ENCODE peak calls at places on chromosomes 7 and 10, in four cellular contexts. K is HCT116, X is K562, M is HepG2. L is an unnamed sample.

GRCh38 chr7:139673230-139673629 is 104.6 kb downstream of the HIPK2 start:
- DNase-seq in K (no peak), X (no peak), M (no peak), L (no peak)

GRCh38 chr7:16984346-16984745 is 102.6 kb upstream of the AGR3 start:
- DNase-seq in K (no peak), X (no peak), M (no peak), L (no peak)

GRCh38 chr7:122455108-122455507 is 150.6 kb upstream of the FEZF1 start:
- DNase-seq in K (no peak), X (no peak), M (no peak), L (no peak)

GRCh38 chr10:110006358-110007170 is 1.2 kb upstream of the ADD3 start:
- DNase-seq in K (no peak), X (no peak), M (peak), L (no peak)

GRCh38 chr10:30553625-30554442 is 75.7 kb downstream of the LYZL2 start:
- DNase-seq in K (no peak), X (peak), M (peak), L (no peak)

GRCh38 chr7:98548981-98549380 is 68.1 kb upstream of the NPTX2 start:
- DNase-seq in K (no peak), X (no peak), M (no peak), L (no peak)

GRCh38 chr7:138864667-138865066 is 66.7 kb upstream of the ATP6V0A4 start:
- DNase-seq in K (no peak), X (no peak), M (no peak), L (no peak)

GRCh38 chr10:72503241-72503640 is 122.6 kb downstream of the MICU1 start:
- DNase-seq in K (no peak), X (peak), M (no peak), L (no peak)

GRCh38 chr10:17580853-17581252 is 36.3 kb downstream of the HACD1 start:
- DNase-seq in K (no peak), X (no peak), M (no peak), L (no peak)

GRCh38 chr10:17665742-17666141 is 21.8 kb downstream of the STAM start:
- DNase-seq in K (no peak), X (no peak), M (peak), L (peak)

GRCh38 chr7:40047661-40048060 is 86.8 kb downstream of the MPLKIP start:
- DNase-seq in K (no peak), X (no peak), M (peak), L (no peak)

GRCh38 chr7:50446542-50446960 is 3.6 kb downstream of the FIGNL1 start:
- DNase-seq in K (peak), X (no peak), M (peak), L (peak)

DNA sequence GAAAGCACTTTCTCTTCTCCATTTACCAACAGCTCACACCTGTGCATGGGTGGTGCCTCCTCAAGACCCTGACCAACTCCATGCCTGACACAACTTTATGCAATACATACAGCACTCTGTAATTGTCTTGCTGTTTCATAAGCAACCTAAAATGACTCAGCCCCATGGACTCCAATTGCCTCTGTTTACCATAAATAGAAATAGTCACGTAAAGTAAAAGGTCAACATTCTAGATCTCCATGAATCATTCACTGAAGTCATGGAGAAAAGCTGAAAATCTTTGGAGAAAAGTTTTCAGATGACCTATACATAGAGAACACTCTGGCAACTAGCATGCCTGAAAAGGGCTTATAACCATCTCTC is 95.7 kb upstream of the KCNIP2 start:
- DNase-seq in K (peak), X (no peak), M (no peak), L (peak)
- TF ChIP-seq TCF7L2 in K (no peak), X (no peak), M (no peak), L (no peak)

DNA sequence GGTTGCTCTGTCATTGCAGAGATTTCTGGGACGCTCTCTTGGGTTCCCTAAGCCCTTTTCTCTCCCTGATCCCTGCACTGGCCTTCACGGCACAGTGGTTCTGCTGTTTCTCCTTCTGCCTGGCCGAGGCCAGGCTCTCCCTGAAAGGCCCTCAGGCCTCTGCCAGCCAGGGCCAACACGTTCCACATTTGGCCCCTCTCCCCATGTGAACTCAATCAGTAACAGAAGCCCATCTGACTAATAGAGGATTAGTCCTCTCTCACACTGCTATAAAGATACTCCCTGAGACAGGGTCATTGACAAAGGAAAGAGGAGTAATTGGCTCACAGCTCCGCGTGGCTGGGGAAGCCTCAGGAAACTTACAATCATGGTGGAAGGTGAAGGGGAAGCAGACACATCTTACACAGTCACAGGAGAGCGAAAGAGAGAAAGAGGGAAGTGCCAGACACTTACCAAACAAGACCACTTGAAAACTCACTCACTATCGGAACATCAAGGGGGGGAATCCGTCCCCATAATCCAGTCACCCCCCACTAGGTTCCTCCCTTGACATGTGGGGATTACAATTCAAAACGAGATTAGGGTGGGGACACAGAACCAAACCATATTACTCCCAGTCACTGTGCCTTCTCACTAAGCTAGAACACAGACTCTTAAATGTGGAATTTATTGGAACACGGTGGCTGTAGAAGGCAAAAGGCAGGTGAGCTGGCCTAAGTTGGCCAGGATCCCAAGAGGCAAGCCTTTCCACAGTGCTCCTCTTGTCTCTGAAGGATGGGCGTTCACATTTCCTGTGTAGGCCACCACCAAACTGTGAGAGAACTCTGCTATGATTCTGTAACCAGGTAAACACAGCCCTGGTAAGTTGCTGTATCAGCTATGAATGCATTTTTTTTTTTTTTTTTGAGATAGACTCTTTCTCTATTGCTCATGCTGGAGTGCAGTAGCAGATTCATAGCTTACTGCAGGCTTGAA is 8.8 kb downstream of the FZD8 start:
- DNase-seq in K (no peak), X (no peak), M (no peak), L (no peak)
- TF ChIP-seq SIN3A in K (no peak), X (no peak), M (no peak), L (no peak)

GRCh38 chr7:133886081-133886480 is 241.1 kb upstream of the LRGUK start:
- DNase-seq in K (no peak), X (no peak), M (no peak), L (no peak)

GRCh38 chr7:133885213-133885612 is 241.9 kb upstream of the LRGUK start:
- DNase-seq in K (no peak), X (no peak), M (no peak), L (no peak)

GRCh38 chr7:133886797-133887196 is 240.3 kb upstream of the LRGUK start:
- DNase-seq in K (no peak), X (no peak), M (no peak), L (no peak)

GRCh38 chr7:133887459-133887858 is 239.7 kb upstream of the LRGUK start:
- DNase-seq in K (no peak), X (no peak), M (no peak), L (no peak)

DNA sequence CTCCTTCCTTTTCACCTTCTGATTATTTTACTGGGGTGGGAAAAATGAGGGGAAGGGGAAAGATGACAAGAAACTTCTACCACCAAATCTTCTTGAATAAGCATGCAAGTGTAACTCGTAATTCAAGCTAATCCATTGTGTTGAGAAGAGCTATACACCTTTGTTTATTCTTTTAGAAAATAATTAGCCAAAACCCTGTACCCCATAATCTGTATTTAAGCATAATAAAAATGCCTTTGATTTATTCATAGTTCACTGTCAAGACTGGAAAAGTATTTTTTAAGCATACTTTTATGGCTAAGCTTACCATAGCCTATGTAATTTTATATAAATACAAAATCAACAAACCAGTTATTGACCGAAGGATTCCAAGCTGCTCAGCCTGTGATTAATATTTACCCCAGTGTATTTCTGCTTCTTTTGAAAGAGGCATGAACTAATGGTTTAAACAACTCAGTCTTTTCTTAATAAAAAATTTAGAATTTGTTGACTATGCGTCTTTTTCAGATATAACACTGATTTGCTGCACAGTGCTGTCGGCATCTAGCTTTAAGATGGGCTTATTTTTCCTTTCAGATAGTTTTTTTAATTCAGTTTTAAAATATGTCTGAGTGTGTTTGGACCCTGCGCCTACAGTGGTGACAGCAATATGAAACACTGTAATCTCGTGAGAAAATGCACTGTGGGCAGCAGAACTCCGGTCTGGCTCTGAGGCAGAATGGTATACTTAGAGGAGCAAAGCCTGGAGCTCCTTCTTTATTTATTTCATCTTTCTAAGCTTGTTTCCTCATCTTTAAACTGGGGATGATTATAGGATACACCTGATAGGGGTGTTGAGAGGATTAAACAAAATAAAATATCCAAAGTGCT is 238.8 kb upstream of the LRGUK start:
- DNase-seq in K (no peak), X (no peak), M (no peak), L (no peak)
- TF ChIP-seq REST in K (no peak), X (no peak), M (no peak), L (no peak)

GRCh38 chr10:1552415-1552814 is 184.9 kb downstream of the ADARB2 start:
- DNase-seq in K (no peak), X (no peak), M (no peak), L (no peak)
- TF ChIP-seq TCF7L2 in K (no peak), X (no peak), M (no peak), L (no peak)

L was measured in Panc1.